ENCODE peak calls at places on chromosomes 1 and 21, in six cellular contexts. A is H9; O is pancreas; Y is stomach; X is CD8-positive, alpha-beta T cell; U is neural progenitor cell. F is an unnamed sample.

GRCh38 chr1:79364896-79365295 is 358.4 kb upstream of the ADGRL4 start:
- DNase-seq in A (no peak), O (no peak), Y (no peak), X (no peak), U (no peak), F (no peak)

GRCh38 chr1:20480261-20481157 is 5.5 kb downstream of the CAMK2N1 start:
- DNase-seq in A (no peak), O (no peak), Y (no peak), X (no peak), U (peak; percentile 54), F (peak; percentile 12)

GRCh38 chr1:97573560-97573959 is 347.3 kb downstream of the DPYD start:
- DNase-seq in A (no peak), O (no peak), Y (no peak), X (no peak), U (no peak), F (no peak)

GRCh38 chr1:155179107-155180031 is 5.7 kb downstream of the TRIM46 start:
- DNase-seq in A (no peak), O (peak; percentile 56), Y (peak; percentile 49), X (no peak), U (no peak), F (no peak)

GRCh38 chr1:208280681-208281439 is 36.7 kb upstream of the PLXNA2 start:
- DNase-seq in A (no peak), O (no peak), Y (no peak), X (no peak), U (no peak), F (no peak)

GRCh38 chr1:241622708-241623107 is 17.5 kb downstream of the CHML start:
- DNase-seq in A (no peak), O (no peak), Y (no peak), X (no peak), U (no peak), F (no peak)

GRCh38 chr1:92481598-92482403 is 4.9 kb downstream of the GFI1 start:
- DNase-seq in A (peak; percentile 32), O (no peak), Y (no peak), X (no peak), U (peak; percentile 59), F (no peak)

GRCh38 chr1:47932744-47933143 is 64.4 kb downstream of the TRABD2B start:
- DNase-seq in A (no peak), O (no peak), Y (no peak), X (no peak), U (no peak), F (no peak)

GRCh38 chr21:44817914-44818635 is at the start of gene SUMO3:
- DNase-seq in A (peak; percentile 74), O (peak; percentile 93), Y (peak; percentile 86), X (peak; percentile 80), U (peak; percentile 88), F (peak; percentile 77)

GRCh38 chr1:180603223-180603849 is 28.5 kb upstream of the XPR1 start:
- DNase-seq in A (no peak), O (no peak), Y (no peak), X (no peak), U (no peak), F (no peak)

GRCh38 chr1:1554926-1555915 is 14.8 kb upstream of the TMEM240 start:
- DNase-seq in A (no peak), O (no peak), Y (no peak), X (no peak), U (no peak), F (peak; percentile 51)

DNA sequence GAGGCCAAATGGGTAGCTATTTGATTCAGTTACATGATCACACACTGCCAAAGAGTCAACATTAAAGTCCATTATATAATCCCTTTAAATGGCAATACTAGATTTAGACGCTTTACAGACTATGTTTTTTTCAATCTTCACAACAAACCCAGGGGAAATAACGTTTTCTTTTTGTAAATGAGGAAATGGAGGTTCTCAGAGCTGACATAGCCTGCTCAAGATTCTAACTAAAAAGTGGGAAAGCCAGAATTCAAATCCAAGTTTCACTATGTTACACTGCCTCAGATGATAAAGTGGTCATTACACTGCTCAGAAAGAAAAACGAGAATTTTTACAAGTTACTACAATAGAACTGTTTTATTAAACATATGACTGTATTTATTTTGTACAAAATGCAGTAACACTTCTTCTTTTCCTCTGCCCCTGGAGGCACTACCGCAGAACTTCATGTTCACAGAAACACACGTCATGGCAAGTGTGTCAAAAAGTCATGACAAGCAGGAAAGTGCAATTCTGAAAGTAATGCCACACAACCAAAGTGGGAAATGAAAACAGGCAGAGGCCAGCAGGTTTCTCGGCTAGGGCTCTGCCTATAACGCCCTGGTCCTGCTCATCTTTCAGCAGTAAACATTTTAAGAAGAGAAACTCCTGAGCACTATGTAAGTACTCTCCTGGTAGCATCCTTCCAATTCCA is 19.0 kb downstream of the THEMIS2 start:
- DNase-seq in A (no peak), O (no peak), Y (no peak), X (peak; percentile 48), U (no peak), F (no peak)
- H3K27ac ChIP-seq in A (no peak overlapping the region), O (no peak overlapping the region), Y (peak overlapping the region; percentile 89), X (peak overlapping the region; percentile 29), U (no peak overlapping the region), F (no peak overlapping the region)

GRCh38 chr1:45619149-45619921 is 4.5 kb downstream of the CCDC17 start:
- DNase-seq in A (no peak), O (no peak), Y (no peak), X (no peak), U (no peak), F (no peak)
- H3K27ac ChIP-seq in A (peak overlapping the region; percentile 13), O (no peak overlapping the region), Y (peak overlapping the region; percentile 71), X (peak overlapping the region; percentile 21), U (peak overlapping the region; percentile 75), F (no peak overlapping the region)

GRCh38 chr1:17251246-17251645 is 2.3 kb downstream of the PADI3 start:
- DNase-seq in A (no peak), O (no peak), Y (no peak), X (no peak), U (no peak), F (no peak)
- H3K27ac ChIP-seq in A (no peak overlapping the region), O (no peak overlapping the region), Y (no peak overlapping the region), X (no peak overlapping the region), U (no peak overlapping the region), F (peak overlapping the region; percentile 14)

GRCh38 chr1:61436016-61436415 is 288.9 kb downstream of the TM2D1 start:
- DNase-seq in A (no peak), O (no peak), Y (no peak), X (no peak), U (no peak), F (no peak)
- H3K27ac ChIP-seq in A (no peak overlapping the region), O (no peak overlapping the region), Y (peak overlapping the region; percentile 55), X (no peak overlapping the region), U (no peak overlapping the region), F (no peak overlapping the region)

DNA sequence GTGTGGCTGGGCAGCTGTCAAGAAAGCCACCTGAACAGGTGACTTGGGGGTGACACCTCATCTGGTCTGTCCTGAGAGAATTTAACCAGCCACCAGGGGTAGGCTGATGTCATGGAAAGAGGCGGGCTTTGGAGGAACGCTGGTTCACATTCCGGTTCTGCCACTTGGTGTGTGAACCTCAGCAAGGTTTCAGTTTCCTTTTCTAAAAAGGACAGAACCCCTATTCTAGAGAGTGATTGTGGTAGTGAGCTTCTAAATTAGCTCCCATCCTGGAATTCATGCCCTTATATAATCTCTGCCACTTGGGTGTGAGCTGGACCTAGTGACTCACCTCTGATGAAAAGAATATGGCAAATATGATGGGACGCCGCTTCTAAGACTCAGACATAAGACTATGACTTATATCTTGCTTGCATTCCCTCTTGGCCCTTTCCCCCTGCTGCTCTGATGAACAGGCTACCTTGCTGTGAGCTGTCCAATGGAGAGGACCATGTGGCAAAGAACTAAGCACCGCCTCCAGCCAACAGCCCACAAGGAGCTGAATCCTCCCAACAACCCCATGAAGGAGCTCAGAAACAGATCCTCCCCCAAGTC is 332.1 kb downstream of the RRAGC start:
- DNase-seq in A (peak; percentile 44), O (no peak), Y (peak; percentile 54), X (peak; percentile 29), U (no peak), F (no peak)
- H3K27ac ChIP-seq in A (no peak overlapping the region), O (no peak overlapping the region), Y (no peak overlapping the region), X (no peak overlapping the region), U (no peak overlapping the region), F (no peak overlapping the region)

F was measured in SJSA1.